ENCODE peak calls at places on chromosome 18, in eight cellular contexts. C is heart left ventricle, G is lower lobe of right lung, H is adrenal gland, Y is omental fat pad, B is tibial artery, V is GM12865, I is fibroblast of mammary gland. S is an unnamed sample.

GRCh38 chr18:63073481-63073880 is 246.1 kb downstream of the BCL2 start:
- DNase-seq in C (no peak), G (no peak), H (no peak), Y (no peak), B (no peak), V (peak; percentile 76), I (no peak), S (no peak)

GRCh38 chr18:22166070-22166972 is 3.1 kb upstream of the GATA6 start:
- DNase-seq in C (peak; percentile 73), G (no peak), H (peak; percentile 90), Y (no peak), B (peak; percentile 76), V (no peak), I (no peak), S (no peak)

GRCh38 chr18:79410731-79411613 is 15.2 kb downstream of the NFATC1 start:
- DNase-seq in C (no peak), G (peak; percentile 44), H (no peak), Y (no peak), B (no peak), V (no peak), I (no peak), S (no peak)

GRCh38 chr18:22934789-22935188 is 1.7 kb downstream of the RBBP8 start:
- DNase-seq in C (no peak), G (no peak), H (no peak), Y (no peak), B (no peak), V (no peak), I (no peak), S (no peak)

GRCh38 chr18:27948981-27949380 is 227.9 kb downstream of the CDH2 start:
- DNase-seq in C (no peak), G (no peak), H (no peak), Y (no peak), B (no peak), V (no peak), I (no peak), S (no peak)

GRCh38 chr18:68436485-68436884 is 278.4 kb downstream of the TMX3 start:
- DNase-seq in C (no peak), G (no peak), H (no peak), Y (no peak), B (no peak), V (no peak), I (peak; percentile 88), S (peak; percentile 80)

GRCh38 chr18:58697131-58697530 is 25.9 kb downstream of the MALT1 start:
- DNase-seq in C (no peak), G (no peak), H (no peak), Y (no peak), B (no peak), V (no peak), I (no peak), S (no peak)

GRCh38 chr18:57970356-57971095 is 73.5 kb upstream of the NEDD4L start:
- DNase-seq in C (no peak), G (no peak), H (no peak), Y (no peak), B (no peak), V (no peak), I (peak; percentile 16), S (no peak)

GRCh38 chr18:23281626-23282436 is 146.5 kb downstream of the CABLES1 start:
- DNase-seq in C (no peak), G (no peak), H (no peak), Y (no peak), B (no peak), V (no peak), I (no peak), S (peak; percentile 91)

GRCh38 chr18:7482342-7482741 is 84.8 kb upstream of the PTPRM start:
- DNase-seq in C (no peak), G (no peak), H (no peak), Y (no peak), B (no peak), V (no peak), I (peak; percentile 52), S (peak; percentile 45)

GRCh38 chr18:11412790-11413189 is 196.6 kb upstream of the SLC35G4 start:
- DNase-seq in C (no peak), G (no peak), H (no peak), Y (no peak), B (no peak), V (no peak), I (peak; percentile 14), S (no peak)

GRCh38 chr18:498901-499300 is 1.6 kb downstream of the COLEC12 start:
- DNase-seq in C (no peak), G (no peak), H (no peak), Y (no peak), B (no peak), V (no peak), I (no peak), S (no peak)

GRCh38 chr18:45353530-45353929 is 261.7 kb upstream of the SLC14A2 start:
- DNase-seq in C (no peak), G (no peak), H (no peak), Y (no peak), B (no peak), V (no peak), I (peak; percentile 17), S (peak; percentile 84)

GRCh38 chr18:63119647-63120046 is 199.9 kb downstream of the BCL2 start:
- DNase-seq in C (peak; percentile 33), G (no peak), H (peak; percentile 32), Y (no peak), B (no peak), V (peak; percentile 46), I (peak; percentile 40), S (peak; percentile 23)

GRCh38 chr18:74175658-74176057 is 27.3 kb downstream of the TIMM21 start:
- DNase-seq in C (no peak), G (no peak), H (no peak), Y (no peak), B (no peak), V (no peak), I (no peak), S (no peak)

GRCh38 chr18:32328974-32329373 is 139.1 kb downstream of the MEP1B start:
- DNase-seq in C (no peak), G (no peak), H (no peak), Y (no peak), B (no peak), V (no peak), I (no peak), S (no peak)

GRCh38 chr18:13973061-13973460 is 57.7 kb upstream of the MC2R start:
- DNase-seq in C (no peak), G (no peak), H (no peak), Y (no peak), B (no peak), V (no peak), I (no peak), S (no peak)
- TF ChIP-seq CTCF in C (no peak), G (no peak), H (no peak), Y (no peak), B (no peak), V (no peak), I (no peak), S (no peak)

DNA sequence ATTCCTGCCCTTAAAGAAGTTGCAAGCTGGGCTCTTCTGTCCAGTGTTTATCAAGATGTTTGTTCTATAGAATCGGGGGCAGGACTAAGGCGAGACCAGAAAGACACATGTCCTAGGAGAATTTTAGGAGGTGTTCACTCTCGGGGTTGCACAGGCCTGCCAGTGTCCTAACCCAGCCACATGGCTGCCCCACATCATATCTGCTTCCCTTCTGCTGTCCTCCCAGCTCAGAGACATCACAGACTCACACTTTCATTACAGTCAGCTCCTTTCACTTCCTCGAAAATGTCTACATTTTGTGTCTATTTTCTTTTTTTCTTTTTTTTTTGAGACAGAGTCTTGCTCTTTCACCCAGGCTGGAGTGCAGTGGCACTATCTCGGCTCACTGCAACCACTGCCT is 10.7 kb upstream of the MRO start:
- DNase-seq in C (peak; percentile 20), G (no peak), H (no peak), Y (no peak), B (peak; percentile 33), V (peak; percentile 42), I (no peak), S (no peak)
- TF ChIP-seq CTCF in C (no peak), G (no peak), H (no peak), Y (no peak), B (no peak), V (no peak), I (no peak), S (no peak)

DNA sequence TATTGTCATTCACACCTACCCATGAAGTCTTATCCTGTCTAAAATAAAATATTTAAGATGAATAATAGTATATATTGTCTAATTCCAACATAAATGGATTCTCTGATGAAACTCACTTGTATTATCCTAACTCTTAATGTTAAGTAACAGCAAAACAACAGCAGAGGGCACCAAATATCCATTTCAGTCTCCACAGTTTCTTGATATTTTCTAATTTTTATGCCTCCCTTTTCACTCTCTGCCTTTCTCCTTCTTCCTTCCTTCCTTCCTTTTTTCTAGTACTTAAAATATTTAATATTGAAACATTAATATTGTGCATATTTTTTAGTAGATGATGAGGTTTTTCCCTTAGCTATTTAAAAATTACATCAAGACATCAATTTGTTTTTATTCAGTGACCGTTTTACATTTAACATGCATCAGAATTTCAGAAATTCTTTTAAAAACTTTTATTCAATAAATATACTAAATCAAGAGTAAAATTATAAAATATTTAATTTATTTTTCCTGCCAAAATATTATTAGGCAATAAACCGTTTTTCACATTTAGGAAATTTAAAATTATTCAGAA is 97.6 kb downstream of the WDR7 start:
- DNase-seq in C (no peak), G (no peak), H (no peak), Y (no peak), B (no peak), V (peak; percentile 33), I (peak; percentile 60), S (peak; percentile 46)
- TF ChIP-seq CTCF in C (peak; percentile 43), G (peak; percentile 61), H (peak; percentile 31), Y (no peak), B (peak; percentile 43), V (peak; percentile 41), I (peak; percentile 69), S (peak; percentile 62)

GRCh38 chr18:48711651-48712486 is 173.0 kb downstream of the CTIF start:
- DNase-seq in C (peak; percentile 59), G (no peak), H (no peak), Y (no peak), B (no peak), V (peak; percentile 69), I (peak; percentile 60), S (peak; percentile 25)
- TF ChIP-seq CTCF in C (peak; percentile 56), G (peak; percentile 23), H (no peak), Y (no peak), B (peak; percentile 64), V (peak; percentile 54), I (peak; percentile 70), S (peak; percentile 53)

GRCh38 chr18:4004176-4004829 is 450.8 kb downstream of the DLGAP1 start:
- DNase-seq in C (no peak), G (no peak), H (no peak), Y (no peak), B (no peak), V (peak; percentile 12), I (peak; percentile 66), S (peak; percentile 54)
- TF ChIP-seq CTCF in C (no peak), G (no peak), H (no peak), Y (no peak), B (no peak), V (no peak), I (no peak), S (no peak)